ENCODE peak calls at places on chromosomes 2 and 18, in five cellular contexts. One of them, this sample, is unnamed.

GRCh38 chr2:10412380-10412779 is 35.7 kb downstream of the ODC1 start:
- DNase-seq in NCI-H510A treated with DMSO at 0.1 percent for 48 hours: no peak
- DNase-seq in AG09319: no peak
- DNase-seq in stimulated activated CD4-positive, alpha-beta T cell treated with anti-CD3 and anti-CD28 coated beads, Interleukin-15, amount 100 ng/mL, for 24 hours: peak
- DNase-seq in activated CD4-positive, alpha-beta T cell treated with anti-CD3 and anti-CD28 coated beads, Interleukin-2, amount 50 U/mL, for 4 hours: no peak
- DNase-seq in this sample: no peak

GRCh38 chr2:1717129-1717528 is 27.2 kb downstream of the PXDN start:
- DNase-seq in NCI-H510A treated with DMSO at 0.1 percent for 48 hours: no peak
- DNase-seq in AG09319: no peak
- DNase-seq in activated CD4-positive, alpha-beta T cell treated with anti-CD3 and anti-CD28 coated beads, Interleukin-2, amount 50 U/mL, for 4 hours: no peak
- DNase-seq in stimulated activated CD4-positive, alpha-beta T cell treated with anti-CD3 and anti-CD28 coated beads, Interleukin-15, amount 100 ng/mL, for 24 hours: no peak
- DNase-seq in this sample: no peak

GRCh38 chr2:70688427-70688826 is 79.6 kb downstream of the ADD2 start:
- DNase-seq in stimulated activated CD4-positive, alpha-beta T cell treated with anti-CD3 and anti-CD28 coated beads, Interleukin-15, amount 100 ng/mL, for 24 hours: no peak
- DNase-seq in AG09319: no peak
- DNase-seq in NCI-H510A treated with DMSO at 0.1 percent for 48 hours: no peak
- DNase-seq in activated CD4-positive, alpha-beta T cell treated with anti-CD3 and anti-CD28 coated beads, Interleukin-2, amount 50 U/mL, for 4 hours: no peak
- DNase-seq in this sample: no peak

GRCh38 chr2:47038656-47039501 is 116.2 kb downstream of the STPG4 start:
- DNase-seq in activated CD4-positive, alpha-beta T cell treated with anti-CD3 and anti-CD28 coated beads, Interleukin-2, amount 50 U/mL, for 4 hours: no peak
- DNase-seq in stimulated activated CD4-positive, alpha-beta T cell treated with anti-CD3 and anti-CD28 coated beads, Interleukin-15, amount 100 ng/mL, for 24 hours: peak
- DNase-seq in AG09319: no peak
- DNase-seq in NCI-H510A treated with DMSO at 0.1 percent for 48 hours: no peak
- DNase-seq in this sample: no peak

GRCh38 chr2:169358016-169358415 is 4.3 kb downstream of the LRP2 start:
- DNase-seq in AG09319: no peak
- DNase-seq in stimulated activated CD4-positive, alpha-beta T cell treated with anti-CD3 and anti-CD28 coated beads, Interleukin-15, amount 100 ng/mL, for 24 hours: no peak
- DNase-seq in NCI-H510A treated with DMSO at 0.1 percent for 48 hours: no peak
- DNase-seq in activated CD4-positive, alpha-beta T cell treated with anti-CD3 and anti-CD28 coated beads, Interleukin-2, amount 50 U/mL, for 4 hours: no peak
- DNase-seq in this sample: no peak

GRCh38 chr2:202152104-202152771 is 79.2 kb downstream of the KIAA2012 start:
- DNase-seq in activated CD4-positive, alpha-beta T cell treated with anti-CD3 and anti-CD28 coated beads, Interleukin-2, amount 50 U/mL, for 4 hours: no peak
- DNase-seq in AG09319: no peak
- DNase-seq in NCI-H510A treated with DMSO at 0.1 percent for 48 hours: no peak
- DNase-seq in stimulated activated CD4-positive, alpha-beta T cell treated with anti-CD3 and anti-CD28 coated beads, Interleukin-15, amount 100 ng/mL, for 24 hours: no peak
- DNase-seq in this sample: no peak

GRCh38 chr2:174023591-174024523 is 58.7 kb upstream of the SP3 start:
- DNase-seq in activated CD4-positive, alpha-beta T cell treated with anti-CD3 and anti-CD28 coated beads, Interleukin-2, amount 50 U/mL, for 4 hours: no peak
- DNase-seq in NCI-H510A treated with DMSO at 0.1 percent for 48 hours: no peak
- DNase-seq in stimulated activated CD4-positive, alpha-beta T cell treated with anti-CD3 and anti-CD28 coated beads, Interleukin-15, amount 100 ng/mL, for 24 hours: peak
- DNase-seq in AG09319: peak
- DNase-seq in this sample: peak

GRCh38 chr2:238286551-238286950 is 1.9 kb downstream of the PER2 start:
- DNase-seq in activated CD4-positive, alpha-beta T cell treated with anti-CD3 and anti-CD28 coated beads, Interleukin-2, amount 50 U/mL, for 4 hours: no peak
- DNase-seq in stimulated activated CD4-positive, alpha-beta T cell treated with anti-CD3 and anti-CD28 coated beads, Interleukin-15, amount 100 ng/mL, for 24 hours: no peak
- DNase-seq in NCI-H510A treated with DMSO at 0.1 percent for 48 hours: peak
- DNase-seq in AG09319: peak
- DNase-seq in this sample: peak

GRCh38 chr2:177530513-177531039 is 138.0 kb downstream of the AGPS start:
- DNase-seq in stimulated activated CD4-positive, alpha-beta T cell treated with anti-CD3 and anti-CD28 coated beads, Interleukin-15, amount 100 ng/mL, for 24 hours: no peak
- DNase-seq in NCI-H510A treated with DMSO at 0.1 percent for 48 hours: no peak
- DNase-seq in activated CD4-positive, alpha-beta T cell treated with anti-CD3 and anti-CD28 coated beads, Interleukin-2, amount 50 U/mL, for 4 hours: no peak
- DNase-seq in AG09319: no peak
- DNase-seq in this sample: no peak

GRCh38 chr18:10015288-10015701 is 101.5 kb downstream of the VAPA start:
- DNase-seq in activated CD4-positive, alpha-beta T cell treated with anti-CD3 and anti-CD28 coated beads, Interleukin-2, amount 50 U/mL, for 4 hours: no peak
- DNase-seq in NCI-H510A treated with DMSO at 0.1 percent for 48 hours: no peak
- DNase-seq in AG09319: no peak
- DNase-seq in stimulated activated CD4-positive, alpha-beta T cell treated with anti-CD3 and anti-CD28 coated beads, Interleukin-15, amount 100 ng/mL, for 24 hours: no peak
- DNase-seq in this sample: no peak

GRCh38 chr2:114609203-114609602 is 166.8 kb downstream of the DPP10 start:
- DNase-seq in activated CD4-positive, alpha-beta T cell treated with anti-CD3 and anti-CD28 coated beads, Interleukin-2, amount 50 U/mL, for 4 hours: no peak
- DNase-seq in AG09319: no peak
- DNase-seq in stimulated activated CD4-positive, alpha-beta T cell treated with anti-CD3 and anti-CD28 coated beads, Interleukin-15, amount 100 ng/mL, for 24 hours: no peak
- DNase-seq in NCI-H510A treated with DMSO at 0.1 percent for 48 hours: no peak
- DNase-seq in this sample: no peak

GRCh38 chr18:39960545-39960944 is 1994.5 kb upstream of the PIK3C3 start:
- DNase-seq in activated CD4-positive, alpha-beta T cell treated with anti-CD3 and anti-CD28 coated beads, Interleukin-2, amount 50 U/mL, for 4 hours: no peak
- DNase-seq in stimulated activated CD4-positive, alpha-beta T cell treated with anti-CD3 and anti-CD28 coated beads, Interleukin-15, amount 100 ng/mL, for 24 hours: no peak
- DNase-seq in AG09319: no peak
- DNase-seq in NCI-H510A treated with DMSO at 0.1 percent for 48 hours: no peak
- DNase-seq in this sample: no peak

GRCh38 chr2:70715161-70715985 is 52.6 kb downstream of the ADD2 start:
- DNase-seq in AG09319: no peak
- DNase-seq in stimulated activated CD4-positive, alpha-beta T cell treated with anti-CD3 and anti-CD28 coated beads, Interleukin-15, amount 100 ng/mL, for 24 hours: no peak
- DNase-seq in activated CD4-positive, alpha-beta T cell treated with anti-CD3 and anti-CD28 coated beads, Interleukin-2, amount 50 U/mL, for 4 hours: no peak
- DNase-seq in NCI-H510A treated with DMSO at 0.1 percent for 48 hours: no peak
- DNase-seq in this sample: no peak

GRCh38 chr2:127641846-127642510 is 4.0 kb upstream of the GPR17 start:
- DNase-seq in NCI-H510A treated with DMSO at 0.1 percent for 48 hours: no peak
- DNase-seq in activated CD4-positive, alpha-beta T cell treated with anti-CD3 and anti-CD28 coated beads, Interleukin-2, amount 50 U/mL, for 4 hours: peak
- DNase-seq in stimulated activated CD4-positive, alpha-beta T cell treated with anti-CD3 and anti-CD28 coated beads, Interleukin-15, amount 100 ng/mL, for 24 hours: peak
- DNase-seq in AG09319: no peak
- DNase-seq in this sample: no peak

GRCh38 chr2:20640411-20641122 is 10.3 kb downstream of the HS1BP3 start:
- DNase-seq in activated CD4-positive, alpha-beta T cell treated with anti-CD3 and anti-CD28 coated beads, Interleukin-2, amount 50 U/mL, for 4 hours: no peak
- DNase-seq in AG09319: no peak
- DNase-seq in NCI-H510A treated with DMSO at 0.1 percent for 48 hours: no peak
- DNase-seq in stimulated activated CD4-positive, alpha-beta T cell treated with anti-CD3 and anti-CD28 coated beads, Interleukin-15, amount 100 ng/mL, for 24 hours: no peak
- DNase-seq in this sample: no peak

GRCh38 chr2:166373951-166374350 is 1.8 kb downstream of the SCN9A start:
- DNase-seq in stimulated activated CD4-positive, alpha-beta T cell treated with anti-CD3 and anti-CD28 coated beads, Interleukin-15, amount 100 ng/mL, for 24 hours: peak
- DNase-seq in AG09319: no peak
- DNase-seq in NCI-H510A treated with DMSO at 0.1 percent for 48 hours: peak
- DNase-seq in activated CD4-positive, alpha-beta T cell treated with anti-CD3 and anti-CD28 coated beads, Interleukin-2, amount 50 U/mL, for 4 hours: no peak
- DNase-seq in this sample: peak

GRCh38 chr2:99961567-99961913 is 180.8 kb downstream of the AFF3 start:
- DNase-seq in stimulated activated CD4-positive, alpha-beta T cell treated with anti-CD3 and anti-CD28 coated beads, Interleukin-15, amount 100 ng/mL, for 24 hours: no peak
- DNase-seq in activated CD4-positive, alpha-beta T cell treated with anti-CD3 and anti-CD28 coated beads, Interleukin-2, amount 50 U/mL, for 4 hours: no peak
- DNase-seq in AG09319: no peak
- DNase-seq in NCI-H510A treated with DMSO at 0.1 percent for 48 hours: no peak
- DNase-seq in this sample: no peak

GRCh38 chr18:74623047-74623816 is 25.6 kb downstream of the ZNF407 start:
- DNase-seq in activated CD4-positive, alpha-beta T cell treated with anti-CD3 and anti-CD28 coated beads, Interleukin-2, amount 50 U/mL, for 4 hours: peak
- DNase-seq in stimulated activated CD4-positive, alpha-beta T cell treated with anti-CD3 and anti-CD28 coated beads, Interleukin-15, amount 100 ng/mL, for 24 hours: peak
- DNase-seq in AG09319: no peak
- DNase-seq in NCI-H510A treated with DMSO at 0.1 percent for 48 hours: peak
- DNase-seq in this sample: no peak

GRCh38 chr18:11821643-11822237 is 29.5 kb upstream of the CHMP1B start:
- DNase-seq in NCI-H510A treated with DMSO at 0.1 percent for 48 hours: no peak
- DNase-seq in activated CD4-positive, alpha-beta T cell treated with anti-CD3 and anti-CD28 coated beads, Interleukin-2, amount 50 U/mL, for 4 hours: no peak
- DNase-seq in AG09319: no peak
- DNase-seq in stimulated activated CD4-positive, alpha-beta T cell treated with anti-CD3 and anti-CD28 coated beads, Interleukin-15, amount 100 ng/mL, for 24 hours: no peak
- DNase-seq in this sample: no peak

GRCh38 chr2:8239402-8240127 is 442.3 kb upstream of the ID2 start:
- DNase-seq in stimulated activated CD4-positive, alpha-beta T cell treated with anti-CD3 and anti-CD28 coated beads, Interleukin-15, amount 100 ng/mL, for 24 hours: peak
- DNase-seq in activated CD4-positive, alpha-beta T cell treated with anti-CD3 and anti-CD28 coated beads, Interleukin-2, amount 50 U/mL, for 4 hours: no peak
- DNase-seq in AG09319: no peak
- DNase-seq in NCI-H510A treated with DMSO at 0.1 percent for 48 hours: no peak
- DNase-seq in this sample: no peak

GRCh38 chr18:9631814-9632496 is 17.6 kb upstream of the PPP4R1 start:
- DNase-seq in AG09319: no peak
- DNase-seq in stimulated activated CD4-positive, alpha-beta T cell treated with anti-CD3 and anti-CD28 coated beads, Interleukin-15, amount 100 ng/mL, for 24 hours: no peak
- DNase-seq in activated CD4-positive, alpha-beta T cell treated with anti-CD3 and anti-CD28 coated beads, Interleukin-2, amount 50 U/mL, for 4 hours: no peak
- DNase-seq in NCI-H510A treated with DMSO at 0.1 percent for 48 hours: no peak
- DNase-seq in this sample: peak

GRCh38 chr2:214465386-214466146 is 54.7 kb downstream of the VWC2L start:
- DNase-seq in stimulated activated CD4-positive, alpha-beta T cell treated with anti-CD3 and anti-CD28 coated beads, Interleukin-15, amount 100 ng/mL, for 24 hours: no peak
- DNase-seq in NCI-H510A treated with DMSO at 0.1 percent for 48 hours: no peak
- DNase-seq in activated CD4-positive, alpha-beta T cell treated with anti-CD3 and anti-CD28 coated beads, Interleukin-2, amount 50 U/mL, for 4 hours: no peak
- DNase-seq in AG09319: peak
- DNase-seq in this sample: peak

GRCh38 chr2:893311-893710 is 57.3 kb upstream of the SNTG2 start:
- DNase-seq in AG09319: no peak
- DNase-seq in activated CD4-positive, alpha-beta T cell treated with anti-CD3 and anti-CD28 coated beads, Interleukin-2, amount 50 U/mL, for 4 hours: no peak
- DNase-seq in stimulated activated CD4-positive, alpha-beta T cell treated with anti-CD3 and anti-CD28 coated beads, Interleukin-15, amount 100 ng/mL, for 24 hours: no peak
- DNase-seq in NCI-H510A treated with DMSO at 0.1 percent for 48 hours: no peak
- DNase-seq in this sample: no peak

GRCh38 chr2:157825885-157826284 is 50.2 kb downstream of the ACVR1 start:
- DNase-seq in NCI-H510A treated with DMSO at 0.1 percent for 48 hours: peak
- DNase-seq in activated CD4-positive, alpha-beta T cell treated with anti-CD3 and anti-CD28 coated beads, Interleukin-2, amount 50 U/mL, for 4 hours: no peak
- DNase-seq in stimulated activated CD4-positive, alpha-beta T cell treated with anti-CD3 and anti-CD28 coated beads, Interleukin-15, amount 100 ng/mL, for 24 hours: no peak
- DNase-seq in AG09319: peak
- DNase-seq in this sample: no peak

GRCh38 chr2:237513693-237514092 is 26.6 kb downstream of the MLPH start:
- DNase-seq in AG09319: no peak
- DNase-seq in stimulated activated CD4-positive, alpha-beta T cell treated with anti-CD3 and anti-CD28 coated beads, Interleukin-15, amount 100 ng/mL, for 24 hours: no peak
- DNase-seq in activated CD4-positive, alpha-beta T cell treated with anti-CD3 and anti-CD28 coated beads, Interleukin-2, amount 50 U/mL, for 4 hours: no peak
- DNase-seq in NCI-H510A treated with DMSO at 0.1 percent for 48 hours: no peak
- DNase-seq in this sample: no peak

GRCh38 chr2:199206536-199206935 is 251.2 kb downstream of the SATB2 start:
- DNase-seq in stimulated activated CD4-positive, alpha-beta T cell treated with anti-CD3 and anti-CD28 coated beads, Interleukin-15, amount 100 ng/mL, for 24 hours: no peak
- DNase-seq in NCI-H510A treated with DMSO at 0.1 percent for 48 hours: peak
- DNase-seq in activated CD4-positive, alpha-beta T cell treated with anti-CD3 and anti-CD28 coated beads, Interleukin-2, amount 50 U/mL, for 4 hours: no peak
- DNase-seq in AG09319: no peak
- DNase-seq in this sample: no peak

GRCh38 chr2:72293620-72294019 is 146.0 kb upstream of the CYP26B1 start:
- DNase-seq in AG09319: no peak
- DNase-seq in activated CD4-positive, alpha-beta T cell treated with anti-CD3 and anti-CD28 coated beads, Interleukin-2, amount 50 U/mL, for 4 hours: no peak
- DNase-seq in stimulated activated CD4-positive, alpha-beta T cell treated with anti-CD3 and anti-CD28 coated beads, Interleukin-15, amount 100 ng/mL, for 24 hours: no peak
- DNase-seq in NCI-H510A treated with DMSO at 0.1 percent for 48 hours: no peak
- DNase-seq in this sample: no peak

GRCh38 chr2:7430421-7430868 is 513.2 kb downstream of the RNF144A start:
- DNase-seq in NCI-H510A treated with DMSO at 0.1 percent for 48 hours: no peak
- DNase-seq in AG09319: no peak
- DNase-seq in activated CD4-positive, alpha-beta T cell treated with anti-CD3 and anti-CD28 coated beads, Interleukin-2, amount 50 U/mL, for 4 hours: no peak
- DNase-seq in stimulated activated CD4-positive, alpha-beta T cell treated with anti-CD3 and anti-CD28 coated beads, Interleukin-15, amount 100 ng/mL, for 24 hours: no peak
- DNase-seq in this sample: no peak

GRCh38 chr2:201984800-201985525 is 48.7 kb upstream of the FZD7 start:
- DNase-seq in AG09319: no peak
- DNase-seq in NCI-H510A treated with DMSO at 0.1 percent for 48 hours: no peak
- DNase-seq in activated CD4-positive, alpha-beta T cell treated with anti-CD3 and anti-CD28 coated beads, Interleukin-2, amount 50 U/mL, for 4 hours: no peak
- DNase-seq in stimulated activated CD4-positive, alpha-beta T cell treated with anti-CD3 and anti-CD28 coated beads, Interleukin-15, amount 100 ng/mL, for 24 hours: peak
- DNase-seq in this sample: no peak

GRCh38 chr2:64779117-64779690 is 125.5 kb upstream of the SERTAD2 start:
- DNase-seq in stimulated activated CD4-positive, alpha-beta T cell treated with anti-CD3 and anti-CD28 coated beads, Interleukin-15, amount 100 ng/mL, for 24 hours: no peak
- DNase-seq in activated CD4-positive, alpha-beta T cell treated with anti-CD3 and anti-CD28 coated beads, Interleukin-2, amount 50 U/mL, for 4 hours: no peak
- DNase-seq in NCI-H510A treated with DMSO at 0.1 percent for 48 hours: no peak
- DNase-seq in AG09319: no peak
- DNase-seq in this sample: peak